ENCODE peak calls at places on chromosomes 4 and X, in six cellular contexts. C, H, P, N, T and V are unnamed samples.

GRCh38 chrX:138886769-138887168 is 175.3 kb upstream of the FGF13 start:
- DNase-seq in C (no peak), H (no peak), P (no peak), N (no peak), T (peak), V (no peak)

GRCh38 chr4:128333309-128334006 is 45.8 kb upstream of the PGRMC2 start:
- DNase-seq in C (no peak), H (no peak), P (no peak), N (no peak), T (no peak), V (no peak)

GRCh38 chrX:10507181-10507580 is 113.2 kb downstream of the MID1 start:
- DNase-seq in C (no peak), H (no peak), P (no peak), N (no peak), T (no peak), V (no peak)

GRCh38 chrX:129139837-129140679 is 383.2 kb downstream of the SMARCA1 start:
- DNase-seq in C (no peak), H (no peak), P (no peak), N (no peak), T (no peak), V (no peak)

GRCh38 chrX:153631931-153632611 is 14.9 kb upstream of the DUSP9 start:
- DNase-seq in C (no peak), H (peak), P (peak), N (no peak), T (no peak), V (no peak)

GRCh38 chrX:3567681-3568080 is 145.8 kb downstream of the PRKX start:
- DNase-seq in C (no peak), H (no peak), P (no peak), N (no peak), T (no peak), V (no peak)

GRCh38 chr4:82599336-82599735 is 37.5 kb upstream of the TMEM150C start:
- DNase-seq in C (no peak), H (peak), P (no peak), N (no peak), T (no peak), V (no peak)

GRCh38 chr4:187433141-187433540 is 562.4 kb upstream of the ZFP42 start:
- DNase-seq in C (no peak), H (no peak), P (no peak), N (no peak), T (no peak), V (no peak)

GRCh38 chr4:87128006-87128705 is 92.3 kb downstream of the KLHL8 start:
- DNase-seq in C (no peak), H (no peak), P (no peak), N (no peak), T (no peak), V (no peak)

GRCh38 chrX:150536455-150537116 is 31.8 kb upstream of the MTM1 start:
- DNase-seq in C (no peak), H (no peak), P (no peak), N (no peak), T (no peak), V (no peak)

GRCh38 chr4:89545315-89545714 is 237.7 kb upstream of the GPRIN3 start:
- DNase-seq in C (no peak), H (no peak), P (no peak), N (no peak), T (no peak), V (no peak)

GRCh38 chr4:47942420-47942819 is 28.0 kb upstream of the NFXL1 start:
- DNase-seq in C (no peak), H (peak), P (no peak), N (no peak), T (no peak), V (no peak)

GRCh38 chrX:139766545-139766983 is 58.6 kb upstream of the MCF2 start:
- DNase-seq in C (no peak), H (no peak), P (no peak), N (no peak), T (no peak), V (no peak)

GRCh38 chrX:134570509-134570846 is 87.8 kb downstream of the PLAC1 start:
- DNase-seq in C (no peak), H (no peak), P (no peak), N (no peak), T (no peak), V (no peak)